ENCODE peak calls at places on chromosomes 1 and 21, in six cellular contexts. E, O, Z, P, U and N are unnamed samples.

GRCh38 chr1:21293537-21294265 is 3.4 kb upstream of the ECE1 start:
- DNase-seq in O (no peak), E (no peak), Z (no peak), U (no peak), P (no peak), N (no peak)

GRCh38 chr1:232014941-232015340 is 388.4 kb downstream of the DISC1 start:
- DNase-seq in Z (no peak), E (no peak), U (no peak), P (no peak), O (no peak), N (no peak)

GRCh38 chr1:239387304-239388231 is 1.2 kb downstream of the CHRM3 start:
- DNase-seq in P (no peak), O (no peak), U (no peak), E (no peak), Z (no peak), N (no peak)

GRCh38 chr1:230964896-230965295 is 13.8 kb downstream of the TTC13 start:
- DNase-seq in O (no peak), P (no peak), Z (no peak), E (no peak), U (no peak), N (no peak)

GRCh38 chr1:150976879-150977694 is 2.5 kb upstream of the CERS2 start:
- DNase-seq in P (peak), U (peak), Z (peak), E (peak), O (no peak), N (peak)

GRCh38 chr1:157961805-157962762 is 31.4 kb upstream of the KIRREL1 start:
- DNase-seq in E (peak), O (no peak), P (no peak), U (no peak), Z (no peak), N (no peak)

GRCh38 chr1:54273092-54273836 is 73.3 kb downstream of the MRPL37 start:
- DNase-seq in Z (peak), U (no peak), P (no peak), E (peak), O (no peak), N (peak)

GRCh38 chr1:33624991-33625870 is 152.8 kb downstream of the ZSCAN20 start:
- DNase-seq in P (no peak), O (no peak), Z (no peak), E (peak), U (peak), N (no peak)

GRCh38 chr1:40842691-40843090 is 19.5 kb downstream of the CITED4 start:
- DNase-seq in U (no peak), Z (no peak), E (no peak), P (no peak), O (no peak), N (no peak)

GRCh38 chr1:11384170-11384554 is 94.8 kb upstream of the DISP3 start:
- DNase-seq in P (no peak), E (no peak), U (no peak), Z (no peak), O (no peak), N (no peak)

GRCh38 chr1:85297538-85297854 is 21.1 kb upstream of the BCL10 start:
- DNase-seq in E (no peak), U (no peak), Z (no peak), P (no peak), O (no peak), N (no peak)

GRCh38 chr1:85300140-85300539 is 23.7 kb upstream of the BCL10 start:
- DNase-seq in Z (no peak), U (no peak), E (no peak), P (no peak), O (no peak), N (no peak)

GRCh38 chr1:85296980-85297379 is 20.5 kb upstream of the BCL10 start:
- DNase-seq in U (no peak), P (no peak), Z (no peak), E (no peak), O (no peak), N (no peak)

GRCh38 chr1:85295654-85296053 is 19.2 kb upstream of the BCL10 start:
- DNase-seq in P (no peak), O (no peak), E (no peak), Z (no peak), U (no peak), N (no peak)

DNA sequence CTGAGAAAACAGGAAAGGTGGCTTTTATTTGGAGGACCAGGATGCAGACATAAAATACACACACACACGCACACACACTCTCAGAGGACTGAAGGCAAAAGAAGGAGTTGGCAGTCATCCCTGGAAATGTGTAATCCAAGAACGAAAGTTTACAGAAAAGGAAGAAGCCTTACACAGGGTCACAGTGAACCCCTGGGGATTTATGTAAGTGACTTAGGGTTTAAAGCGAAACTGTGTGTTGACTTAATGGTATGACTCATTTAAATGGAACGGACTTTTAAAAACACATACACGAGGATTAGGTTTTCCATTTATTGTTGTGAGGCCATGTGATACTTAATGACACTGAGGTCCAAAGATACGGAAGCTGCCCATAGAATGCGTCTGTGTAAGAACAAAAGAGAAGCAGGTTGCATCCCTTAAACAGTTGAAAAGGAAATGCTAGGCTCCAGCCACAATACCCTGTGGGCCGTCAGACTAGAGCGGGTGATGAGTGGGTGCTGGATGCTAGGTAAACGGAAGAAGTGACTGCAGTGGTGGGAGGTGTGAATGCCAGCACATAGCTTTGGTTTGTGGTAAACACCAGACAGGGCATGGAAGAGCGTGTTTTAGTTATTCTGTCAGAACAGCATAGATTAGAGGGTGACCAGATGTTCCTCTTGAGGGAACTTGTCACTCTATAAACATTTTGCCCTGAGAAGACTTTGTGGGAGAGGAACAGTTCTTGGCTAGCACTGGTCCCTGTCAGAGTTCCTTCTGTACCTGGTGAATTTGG is 21.6 kb upstream of the BCL10 start:
- DNase-seq in O (no peak), Z (peak), P (peak), U (peak), E (peak), N (no peak)
- TF ChIP-seq POLR2A in O (no peak), Z (no peak), P (no peak), U (no peak), E (no peak), N (no peak)

DNA sequence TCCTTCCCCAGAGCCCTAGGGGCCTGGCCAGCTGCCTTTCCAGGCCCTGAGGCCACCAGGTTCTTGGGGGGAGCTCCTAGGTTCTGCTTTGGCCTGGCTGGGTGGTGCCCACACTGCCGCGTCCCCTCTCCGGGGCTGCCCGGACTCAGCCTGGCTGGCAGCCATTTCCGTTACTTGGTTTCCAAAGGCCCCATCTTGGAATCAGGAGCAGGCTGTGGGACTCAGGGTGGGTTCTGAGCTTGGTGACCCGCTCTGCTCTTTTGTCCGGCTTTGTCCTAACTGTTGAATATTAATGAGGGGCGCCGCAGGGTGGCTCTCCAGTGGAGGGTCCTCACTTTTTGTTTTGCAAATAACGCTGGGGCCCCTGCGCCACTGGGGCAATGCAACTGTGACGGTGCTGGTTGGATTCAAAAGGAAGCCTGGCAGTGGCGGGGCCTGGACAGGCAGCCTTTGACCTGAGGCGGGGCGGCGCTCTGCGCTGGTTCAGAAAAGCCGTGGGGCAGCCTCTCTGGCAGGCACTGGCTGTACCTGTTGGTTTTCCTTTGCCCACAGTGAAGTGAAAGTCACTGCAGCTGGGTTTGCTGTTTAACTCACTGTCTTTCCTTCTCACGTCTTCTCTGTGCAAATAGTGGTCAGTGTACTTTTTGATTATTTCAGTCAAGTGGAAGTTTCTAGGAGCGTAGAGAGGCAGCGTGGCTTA is 20.2 kb downstream of the SKI start:
- DNase-seq in E (no peak), U (no peak), Z (no peak), P (peak), O (no peak), N (no peak)
- TF ChIP-seq POLR2A in E (no peak), U (no peak), Z (no peak), P (no peak), O (no peak), N (no peak)

GRCh38 chr1:113891631-113892220 is 4.3 kb upstream of the BCL2L15 start:
- DNase-seq in P (no peak), Z (no peak), O (no peak), U (no peak), E (no peak), N (no peak)

GRCh38 chr1:113886417-113887391 is 677 bp downstream of the BCL2L15 start:
- DNase-seq in P (no peak), E (no peak), Z (no peak), O (no peak), U (no peak), N (no peak)

GRCh38 chr1:113887776-113888175 is 395 bp upstream of the BCL2L15 start:
- DNase-seq in E (no peak), O (no peak), U (peak), P (no peak), Z (no peak), N (no peak)

GRCh38 chr1:113890816-113891215 is 3.4 kb upstream of the BCL2L15 start:
- DNase-seq in U (no peak), P (no peak), Z (no peak), O (no peak), E (no peak), N (no peak)

GRCh38 chr1:113887392-113887767 is at the start of gene BCL2L15:
- DNase-seq in Z (no peak), E (no peak), U (no peak), O (no peak), P (no peak), N (no peak)
- TF ChIP-seq POLR2A in Z (no peak), E (no peak), U (no peak), O (no peak), P (no peak), N (no peak)

GRCh38 chr1:45200906-45201500 is 5.4 kb downstream of the ZSWIM5 start:
- DNase-seq in U (no peak), Z (no peak), P (no peak), E (no peak), O (no peak), N (no peak)

GRCh38 chr1:45206808-45207624 is 611 bp upstream of the ZSWIM5 start:
- DNase-seq in Z (peak), O (no peak), E (no peak), P (peak), U (no peak), N (peak)

GRCh38 chr1:45205000-45205909 is 1.1 kb downstream of the ZSWIM5 start:
- DNase-seq in P (peak), E (no peak), U (no peak), O (no peak), Z (no peak), N (peak)

GRCh38 chr1:45211061-45211460 is 4.7 kb upstream of the ZSWIM5 start:
- DNase-seq in O (no peak), Z (no peak), E (no peak), P (no peak), U (no peak), N (no peak)

DNA sequence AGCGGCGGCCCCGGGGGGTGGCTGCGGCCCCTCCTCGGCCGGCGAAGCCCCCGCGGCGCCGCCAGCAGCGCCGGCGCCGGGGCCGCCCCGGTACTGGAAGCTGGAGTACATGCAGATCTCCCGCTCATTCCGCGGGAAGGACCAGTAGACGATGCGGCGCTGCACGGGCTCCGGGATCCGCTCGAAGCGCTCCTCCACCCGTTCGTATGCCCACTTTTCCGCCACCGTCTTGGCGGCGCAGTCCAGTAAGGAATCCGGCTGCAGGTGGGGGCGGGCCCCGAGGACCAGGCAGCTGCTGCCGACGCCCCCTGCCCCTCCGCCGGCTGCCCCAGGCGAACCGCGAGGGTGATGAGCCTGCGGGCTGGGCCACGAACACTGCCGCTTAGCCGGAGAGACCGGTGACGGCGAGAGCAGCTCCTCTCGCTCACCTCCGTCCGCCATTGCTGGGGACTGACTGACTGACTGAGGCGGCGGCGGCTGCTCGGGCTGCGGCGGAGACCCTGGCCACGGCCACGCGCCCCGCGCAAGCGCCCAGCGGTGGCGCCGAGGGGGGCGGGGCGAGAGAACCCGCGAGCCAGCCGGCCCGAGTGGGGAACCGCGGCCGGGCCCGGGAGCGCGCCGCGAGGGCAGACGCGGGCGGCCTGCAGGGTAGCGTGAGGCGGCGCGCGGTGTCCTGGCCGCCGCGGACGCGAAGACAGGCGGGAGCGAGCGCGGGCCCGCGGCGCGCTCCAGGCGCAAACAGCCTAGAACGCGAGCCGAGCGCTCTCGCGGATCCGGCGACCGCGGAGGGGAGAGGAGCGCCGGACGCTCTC is at the start of gene ZSWIM5:
- DNase-seq in Z (peak), E (peak), O (no peak), U (peak), P (peak), N (peak)
- TF ChIP-seq POLR2A in Z (no peak), E (peak), O (no peak), U (peak), P (peak), N (peak)

GRCh38 chr1:23558140-23558871 is 995 bp downstream of the ID3 start:
- DNase-seq in O (no peak), E (no peak), Z (no peak), P (peak), U (peak), N (peak)
- TF ChIP-seq POLR2A in O (peak), E (peak), Z (no peak), P (peak), U (no peak), N (no peak)

GRCh38 chr1:1022322-1023090 is 2.6 kb downstream of the AGRN start:
- DNase-seq in O (no peak), E (no peak), P (no peak), Z (no peak), U (no peak), N (no peak)

GRCh38 chr1:1021860-1022259 is 1.9 kb downstream of the AGRN start:
- DNase-seq in U (no peak), Z (no peak), E (peak), P (no peak), O (no peak), N (no peak)

GRCh38 chr1:1026599-1027413 is 6.9 kb downstream of the AGRN start:
- DNase-seq in Z (no peak), P (no peak), O (no peak), U (no peak), E (no peak), N (no peak)

GRCh38 chr1:1023700-1024099 is 3.8 kb downstream of the AGRN start:
- DNase-seq in P (no peak), U (no peak), O (no peak), Z (no peak), E (no peak), N (no peak)

GRCh38 chr1:1024421-1025415 is 4.8 kb downstream of the AGRN start:
- DNase-seq in E (peak), P (peak), U (peak), O (no peak), Z (no peak), N (no peak)
- TF ChIP-seq POLR2A in E (no peak), P (peak), U (no peak), O (no peak), Z (no peak), N (no peak)

GRCh38 chr21:28745131-28746055 is 247.3 kb downstream of the LTN1 start:
- DNase-seq in E (peak), Z (peak), U (peak), P (peak), O (no peak), N (peak)
- TF ChIP-seq POLR2A in E (no peak), Z (no peak), U (no peak), P (no peak), O (no peak), N (no peak)